ENCODE peak calls at places on chromosomes 7 and 10, in nine cellular contexts. Y is transverse colon; D is activated effector memory CD4-positive, alpha-beta T cell treated with Interleukin-2 at 50 U/mL for 16 hours; C is EH; B is Right ventricle myocardium superior; N is RWPE1; O is right cardiac atrium; E is D341Med; A is activated T-helper 1 cell treated with anti-CD3 and anti-CD28 coated beads, Interleukin-2, amount 50 U/mL, for 16 hours. P is an unnamed sample.

GRCh38 chr10:61882621-61883375 is 18.7 kb upstream of the ARID5B start:
- DNase-seq in Y (no peak), D (no peak), C (peak; percentile 66), B (no peak), N (peak; percentile 34), O (no peak), E (no peak), A (no peak), P (no peak)

GRCh38 chr10:12547301-12547771 is 198.0 kb downstream of the CAMK1D start:
- DNase-seq in Y (no peak), D (no peak), C (no peak), B (no peak), N (no peak), O (no peak), E (no peak), A (no peak), P (no peak)

GRCh38 chr7:28855538-28856217 is 102.5 kb downstream of the TRIL start:
- DNase-seq in Y (no peak), D (no peak), C (peak; percentile 94), B (no peak), N (peak; percentile 95), O (no peak), E (no peak), A (no peak), P (no peak)

GRCh38 chr7:69643708-69644445 is 45.6 kb downstream of the AUTS2 start:
- DNase-seq in Y (no peak), D (no peak), C (no peak), B (no peak), N (no peak), O (peak; percentile 58), E (no peak), A (no peak), P (no peak)

GRCh38 chr10:31759124-31759798 is 169.4 kb downstream of the ARHGAP12 start:
- DNase-seq in Y (peak; percentile 71), D (peak; percentile 12), C (peak; percentile 46), B (peak; percentile 60), N (peak; percentile 28), O (peak; percentile 77), E (peak; percentile 75), A (peak; percentile 45), P (peak; percentile 82)

GRCh38 chr7:90613088-90613498 is 17.0 kb downstream of the CDK14 start:
- DNase-seq in Y (no peak), D (no peak), C (no peak), B (no peak), N (no peak), O (no peak), E (no peak), A (no peak), P (no peak)

GRCh38 chr7:37056256-37056655 is 332.0 kb upstream of the AOAH start:
- DNase-seq in Y (no peak), D (no peak), C (no peak), B (no peak), N (no peak), O (no peak), E (no peak), A (no peak), P (no peak)

GRCh38 chr10:89625041-89625765 is 19.8 kb downstream of the PANK1 start:
- DNase-seq in Y (no peak), D (no peak), C (peak; percentile 61), B (no peak), N (no peak), O (no peak), E (no peak), A (no peak), P (no peak)

GRCh38 chr7:149071641-149072437 is 18.7 kb downstream of the ZNF786 start:
- DNase-seq in Y (no peak), D (peak; percentile 37), C (peak; percentile 16), B (peak; percentile 61), N (no peak), O (no peak), E (no peak), A (peak; percentile 39), P (no peak)

GRCh38 chr10:92846819-92847184 is 1.5 kb upstream of the EXOC6 start:
- DNase-seq in Y (no peak), D (no peak), C (no peak), B (no peak), N (no peak), O (no peak), E (no peak), A (no peak), P (no peak)

GRCh38 chr10:68154211-68154497 is 44.9 kb downstream of the MYPN start:
- DNase-seq in Y (no peak), D (no peak), C (peak; percentile 65), B (peak; percentile 50), N (no peak), O (peak; percentile 70), E (no peak), A (no peak), P (no peak)

GRCh38 chr7:37081436-37081835 is 357.1 kb upstream of the AOAH start:
- DNase-seq in Y (peak; percentile 41), D (no peak), C (no peak), B (no peak), N (peak; percentile 7), O (peak; percentile 56), E (no peak), A (no peak), P (no peak)

GRCh38 chr7:341841-342638 is 52.1 kb downstream of the FOXL3 start:
- DNase-seq in Y (peak; percentile 69), D (no peak), C (no peak), B (peak; percentile 71), N (no peak), O (peak; percentile 76), E (no peak), A (no peak), P (peak; percentile 79)

GRCh38 chr7:113608786-113609185 is 310.0 kb downstream of the PPP1R3A start:
- DNase-seq in Y (no peak), D (no peak), C (no peak), B (no peak), N (no peak), O (no peak), E (no peak), A (no peak), P (no peak)

GRCh38 chr7:117435475-117436043 is 8.3 kb upstream of the ASZ1 start:
- DNase-seq in Y (no peak), D (no peak), C (no peak), B (no peak), N (no peak), O (no peak), E (no peak), A (no peak), P (no peak)

GRCh38 chr10:119620771-119621384 is 24.1 kb upstream of the TIAL1 start:
- DNase-seq in Y (no peak), D (no peak), C (no peak), B (no peak), N (no peak), O (no peak), E (no peak), A (no peak), P (no peak)

GRCh38 chr10:98340946-98341345 is 73.0 kb upstream of the LOXL4 start:
- DNase-seq in Y (no peak), D (no peak), C (no peak), B (peak; percentile 69), N (no peak), O (peak; percentile 58), E (no peak), A (no peak), P (no peak)

GRCh38 chr7:101507791-101508252 is 121.3 kb downstream of the MYL10 start:
- DNase-seq in Y (peak; percentile 14), D (no peak), C (peak; percentile 67), B (no peak), N (peak; percentile 40), O (no peak), E (peak; percentile 76), A (no peak), P (no peak)

GRCh38 chr7:134857958-134858357 is 78.5 kb downstream of the CALD1 start:
- DNase-seq in Y (no peak), D (no peak), C (no peak), B (no peak), N (no peak), O (no peak), E (no peak), A (no peak), P (no peak)

GRCh38 chr10:110577056-110577455 is 9.6 kb downstream of the SMC3 start:
- DNase-seq in Y (no peak), D (no peak), C (peak; percentile 14), B (no peak), N (no peak), O (no peak), E (no peak), A (no peak), P (no peak)

GRCh38 chr7:156842740-156843140 is 50.2 kb downstream of the LMBR1 start:
- DNase-seq in Y (no peak), D (no peak), C (no peak), B (no peak), N (no peak), O (no peak), E (no peak), A (no peak), P (no peak)

GRCh38 chr7:69070476-69070875 is 527.8 kb upstream of the AUTS2 start:
- DNase-seq in Y (no peak), D (no peak), C (no peak), B (no peak), N (no peak), O (no peak), E (no peak), A (no peak), P (no peak)

GRCh38 chr7:1848013-1848640 is 178.1 kb downstream of the ELFN1 start:
- DNase-seq in Y (no peak), D (no peak), C (no peak), B (peak; percentile 28), N (no peak), O (peak; percentile 43), E (no peak), A (no peak), P (no peak)

GRCh38 chr7:151592868-151593486 is 73.3 kb upstream of the RHEB start:
- DNase-seq in Y (no peak), D (no peak), C (peak; percentile 97), B (no peak), N (peak; percentile 90), O (no peak), E (no peak), A (no peak), P (no peak)

GRCh38 chr7:71021049-71021448 is 110.9 kb upstream of the GALNT17 start:
- DNase-seq in Y (no peak), D (no peak), C (no peak), B (no peak), N (no peak), O (no peak), E (no peak), A (no peak), P (no peak)

GRCh38 chr10:124319926-124320391 is 98.8 kb downstream of the OAT start:
- DNase-seq in Y (no peak), D (no peak), C (peak; percentile 91), B (no peak), N (no peak), O (no peak), E (no peak), A (no peak), P (no peak)

GRCh38 chr7:30727061-30727945 is 24.6 kb upstream of the INMT start:
- DNase-seq in Y (peak; percentile 27), D (peak; percentile 63), C (peak; percentile 19), B (no peak), N (no peak), O (no peak), E (no peak), A (no peak), P (peak; percentile 84)

GRCh38 chr7:78189762-78190161 is 391.2 kb downstream of the PHTF2 start:
- DNase-seq in Y (no peak), D (no peak), C (no peak), B (no peak), N (no peak), O (no peak), E (no peak), A (no peak), P (no peak)

GRCh38 chr7:138289864-138290263 is 170.2 kb upstream of the TRIM24 start:
- DNase-seq in Y (no peak), D (no peak), C (no peak), B (no peak), N (no peak), O (no peak), E (no peak), A (no peak), P (no peak)

GRCh38 chr7:132149801-132150310 is 426.4 kb downstream of the PLXNA4 start:
- DNase-seq in Y (no peak), D (no peak), C (no peak), B (no peak), N (no peak), O (no peak), E (peak; percentile 82), A (no peak), P (no peak)

GRCh38 chr7:40204581-40204980 is 69.8 kb downstream of the SUGCT start:
- DNase-seq in Y (no peak), D (no peak), C (no peak), B (no peak), N (no peak), O (no peak), E (no peak), A (no peak), P (no peak)